ENCODE peak calls at places on chromosomes 11 and 22, in four cellular contexts. D is PC-9, M is MM.1S, O is H9. W is an unnamed sample.

GRCh38 chr11:8709002-8709672 is 26.5 kb downstream of the RPL27A start:
- DNase-seq in D (no peak), O (peak; percentile 50), M (no peak), W (no peak)

GRCh38 chr11:85076535-85077330 is 550.4 kb downstream of the DLG2 start:
- DNase-seq in D (peak; percentile 9), O (no peak), M (peak; percentile 76), W (no peak)

GRCh38 chr22:47053013-47053864 is 290.8 kb downstream of the TBC1D22A start:
- DNase-seq in M (no peak), O (no peak), D (no peak), W (no peak)

GRCh38 chr11:8544807-8545206 is 49.2 kb downstream of the STK33 start:
- DNase-seq in M (no peak), O (no peak), D (no peak), W (no peak)

GRCh38 chr11:35553831-35554230 is 28.4 kb upstream of the PAMR1 start:
- DNase-seq in M (no peak), D (peak; percentile 14), O (no peak), W (peak; percentile 21)

GRCh38 chr11:86676533-86677154 is 4.2 kb upstream of the ME3 start:
- DNase-seq in M (no peak), O (peak; percentile 87), D (no peak), W (peak; percentile 90)

GRCh38 chr22:50306753-50307749 is at the start of gene PLXNB2:
- DNase-seq in M (peak; percentile 79), D (peak; percentile 72), O (peak; percentile 65), W (peak; percentile 88)

GRCh38 chr11:1749787-1750351 is 526 bp downstream of the IFITM10 start:
- DNase-seq in O (no peak), D (no peak), M (no peak), W (no peak)

GRCh38 chr11:65078151-65078550 is 5.7 kb downstream of the CDCA5 start:
- DNase-seq in M (peak; percentile 65), O (peak; percentile 64), D (peak; percentile 39), W (peak; percentile 57)

GRCh38 chr11:72958790-72959189 is 144.6 kb downstream of the ATG16L2 start:
- DNase-seq in O (no peak), M (no peak), D (no peak), W (no peak)

GRCh38 chr11:69820441-69820840 is 1.2 kb upstream of the FGF3 start:
- DNase-seq in M (no peak), O (no peak), D (no peak), W (no peak)

GRCh38 chr11:75403037-75403436 is 3.7 kb downstream of the RPS3 start:
- DNase-seq in M (no peak), O (no peak), D (no peak), W (no peak)

GRCh38 chr11:61158691-61159381 is 2.4 kb downstream of the VPS37C start:
- DNase-seq in D (peak; percentile 66), O (no peak), M (no peak), W (peak; percentile 58)

GRCh38 chr11:120482149-120482548 is 29.4 kb upstream of the GRIK4 start:
- DNase-seq in O (no peak), D (no peak), M (no peak), W (no peak)

GRCh38 chr11:102476069-102476468 is 23.5 kb upstream of the TMEM123 start:
- DNase-seq in O (no peak), M (peak; percentile 18), D (no peak), W (no peak)

GRCh38 chr11:22634897-22635629 is 9.4 kb upstream of the FANCF start:
- DNase-seq in O (peak; percentile 72), M (peak; percentile 90), D (peak; percentile 22), W (peak; percentile 36)

GRCh38 chr22:19877626-19878339 is 23.1 kb upstream of the GNB1L start:
- DNase-seq in O (no peak), D (no peak), M (no peak), W (no peak)

GRCh38 chr22:40449676-40450035 is 79.3 kb downstream of the SGSM3 start:
- DNase-seq in D (peak; percentile 14), O (no peak), M (no peak), W (no peak)

GRCh38 chr11:132058211-132058772 is 687.9 kb downstream of the NTM start:
- DNase-seq in D (no peak), O (no peak), M (no peak), W (peak; percentile 85)

DNA sequence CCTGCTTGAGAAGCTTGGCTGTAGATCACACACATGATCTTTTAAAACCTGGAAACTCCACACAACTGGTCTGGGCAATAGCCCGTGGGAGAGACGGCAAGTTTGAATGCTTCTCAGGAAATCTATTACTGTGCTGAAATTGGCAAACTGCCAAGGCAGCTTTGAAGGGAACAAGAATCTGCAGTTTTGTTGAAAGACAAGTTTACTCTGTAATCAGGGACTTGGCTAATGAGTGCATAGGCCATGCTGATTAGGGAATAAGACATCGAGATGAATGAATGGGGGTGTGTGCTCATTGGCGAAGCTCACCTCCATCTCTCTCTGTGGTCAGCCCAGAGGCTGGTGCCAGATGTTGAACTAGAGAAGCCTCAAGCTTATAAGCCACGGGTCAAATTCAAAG is 218.8 kb downstream of the HIPK3 start:
- DNase-seq in O (no peak), D (no peak), M (peak; percentile 19), W (no peak)
- H3K4me2 ChIP-seq in O (no peak overlapping the region), D (no peak overlapping the region), M (no peak overlapping the region), W (no peak overlapping the region)

GRCh38 chr22:22915670-22916035 is 28.0 kb downstream of the IGLL5 start:
- DNase-seq in M (no peak), D (no peak), O (no peak), W (no peak)
- H3K4me2 ChIP-seq in M (no peak overlapping the region), D (no peak overlapping the region), O (no peak overlapping the region), W (no peak overlapping the region)

DNA sequence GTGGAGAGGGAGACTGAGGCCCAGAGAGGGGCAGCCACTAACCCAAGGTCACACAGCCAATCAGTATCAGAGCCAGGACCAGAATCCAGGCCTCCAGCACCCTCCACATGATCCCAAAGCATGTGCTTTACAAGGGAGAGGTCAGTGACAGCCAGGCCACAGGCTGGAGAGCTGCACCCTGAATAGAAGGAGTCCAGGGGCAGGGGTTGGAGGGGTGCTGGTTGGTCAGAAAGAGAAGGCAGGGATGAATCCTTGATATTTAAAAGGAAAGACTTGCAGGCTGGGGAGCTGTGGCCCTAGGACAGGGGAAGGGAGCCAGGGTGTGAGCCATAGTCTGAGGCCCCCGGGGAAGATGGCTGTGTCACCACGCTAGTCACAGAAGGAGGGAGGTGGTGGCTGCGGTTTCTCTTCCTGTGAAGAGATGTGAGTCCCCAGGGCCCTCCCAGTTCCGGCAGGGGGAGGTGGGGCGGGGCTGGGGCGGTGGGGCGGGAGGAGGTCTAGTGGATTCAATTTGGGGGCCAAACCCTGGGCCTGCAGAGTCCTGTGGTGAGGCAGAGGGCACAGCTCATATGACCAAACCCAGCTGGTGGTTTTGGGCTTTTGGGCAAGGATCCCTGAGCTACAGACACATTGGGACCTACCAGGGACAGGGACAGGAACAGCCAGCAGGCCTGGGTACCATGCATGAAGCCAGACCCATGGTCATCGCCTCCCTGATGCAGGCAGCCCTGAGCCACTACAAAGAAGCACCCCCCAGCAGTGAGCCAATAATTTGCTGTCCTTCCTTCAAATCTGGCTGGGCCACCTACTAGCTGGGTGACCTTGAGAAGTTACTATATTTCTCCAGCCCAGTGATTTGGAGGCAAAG is 14.0 kb downstream of the RAC2 start:
- DNase-seq in O (no peak), M (peak; percentile 89), D (peak; percentile 67), W (no peak)
- H3K4me2 ChIP-seq in O (no peak overlapping the region), M (peak overlapping the region; percentile 72), D (peak overlapping the region; percentile 64), W (no peak overlapping the region)

GRCh38 chr11:93543292-93543977 is at the start of gene SMCO4:
- DNase-seq in M (peak; percentile 76), O (peak; percentile 93), D (peak; percentile 78), W (peak; percentile 91)
- H3K4me2 ChIP-seq in M (peak within 1 kb of the TSS; percentile 86), O (peak within 1 kb of the TSS; percentile 94), D (peak within 1 kb of the TSS; percentile 98), W (peak within 1 kb of the TSS; percentile 83)

GRCh38 chr11:47233051-47233450 is 15.6 kb downstream of the ACP2 start:
- DNase-seq in D (no peak), M (no peak), O (no peak), W (no peak)

GRCh38 chr11:47234669-47235075 is 13.9 kb downstream of the ACP2 start:
- DNase-seq in M (no peak), D (no peak), O (no peak), W (no peak)

GRCh38 chr11:47236482-47236881 is 12.1 kb downstream of the ACP2 start:
- DNase-seq in O (no peak), M (no peak), D (no peak), W (no peak)

GRCh38 chr11:47233989-47234668 is 14.5 kb downstream of the ACP2 start:
- DNase-seq in D (no peak), M (no peak), O (peak; percentile 50), W (peak; percentile 75)

DNA sequence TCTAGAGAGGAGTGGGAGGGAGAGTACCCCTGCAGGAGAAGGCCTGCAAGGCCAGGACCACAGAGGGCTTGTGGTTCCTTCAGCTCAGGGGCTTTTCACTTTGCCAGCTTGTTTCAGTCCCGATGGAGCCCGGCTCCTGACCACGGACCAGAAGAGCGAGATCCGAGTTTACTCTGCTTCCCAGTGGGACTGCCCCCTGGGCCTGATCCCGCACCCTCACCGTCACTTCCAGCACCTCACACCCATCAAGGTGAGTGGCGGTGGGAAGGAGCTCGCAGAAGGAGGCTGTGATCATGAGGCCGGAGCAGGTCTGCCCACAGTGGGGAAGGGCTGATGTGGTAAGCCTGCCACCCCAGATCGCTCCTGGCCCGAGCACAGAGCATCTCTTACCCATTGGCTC is 13.5 kb downstream of the ACP2 start:
- DNase-seq in D (no peak), M (no peak), O (no peak), W (no peak)
- H3K4me2 ChIP-seq in D (peak overlapping the region; percentile 79), M (no peak overlapping the region), O (no peak overlapping the region), W (no peak overlapping the region)

GRCh38 chr22:36599771-36600170 is 70.8 kb upstream of the EIF3D start:
- DNase-seq in O (no peak), D (no peak), M (no peak), W (no peak)
- H3K4me2 ChIP-seq in O (no peak overlapping the region), D (no peak overlapping the region), M (no peak overlapping the region), W (no peak overlapping the region)

W was measured in mesendoderm.